ENCODE peak calls at places on chromosomes 1 and 21, in eight cellular contexts. H is AG04449, Z is RWPE1, D is tibial artery, J is dorsolateral prefrontal cortex, O is BJ, I is heart left ventricle, F is psoas muscle. T is an unnamed sample.

GRCh38 chr1:33383974-33384767 is 46.7 kb downstream of the PHC2 start:
- DNase-seq in J (no peak), F (no peak), H (peak), I (no peak), O (peak), D (no peak), Z (peak), T (no peak)

GRCh38 chr1:4371849-4372248 is 282.6 kb upstream of the AJAP1 start:
- DNase-seq in I (no peak), O (no peak), H (no peak), F (no peak), Z (no peak), J (no peak), D (no peak), T (no peak)

GRCh38 chr1:39326836-39327235 is 122.3 kb downstream of the MACF1 start:
- DNase-seq in D (no peak), O (no peak), I (no peak), H (no peak), Z (no peak), J (no peak), F (no peak), T (no peak)

GRCh38 chr1:27141266-27142003 is 13.5 kb downstream of the SLC9A1 start:
- DNase-seq in D (no peak), H (no peak), I (no peak), O (no peak), J (no peak), Z (peak), F (peak), T (no peak)

GRCh38 chr1:234628099-234628498 is 18.1 kb upstream of the IRF2BP2 start:
- DNase-seq in H (no peak), J (no peak), I (no peak), O (no peak), Z (peak), F (no peak), D (no peak), T (no peak)

GRCh38 chr1:28074892-28075511 is 13.4 kb downstream of the EYA3 start:
- DNase-seq in J (no peak), I (no peak), Z (no peak), H (no peak), D (no peak), O (no peak), F (no peak), T (no peak)

GRCh38 chr21:27831821-27832569 is 865.1 kb upstream of the ADAMTS5 start:
- DNase-seq in O (peak), I (no peak), H (no peak), D (no peak), F (no peak), J (no peak), Z (no peak), T (no peak)

GRCh38 chr21:46458315-46459023 is at the start of gene DIP2A:
- DNase-seq in F (peak), H (peak), J (peak), Z (peak), O (peak), D (peak), I (peak), T (peak)

GRCh38 chr1:213414901-213415300 is 363.9 kb downstream of the RPS6KC1 start:
- DNase-seq in I (no peak), O (no peak), Z (no peak), H (no peak), D (no peak), F (no peak), J (no peak), T (no peak)

GRCh38 chr1:184404727-184405027 is 17.8 kb downstream of the C1orf21 start:
- DNase-seq in O (no peak), H (no peak), F (no peak), D (no peak), Z (no peak), J (no peak), I (no peak), T (no peak)

GRCh38 chr1:34924759-34925555 is 4.5 kb downstream of the DLGAP3 start:
- DNase-seq in O (no peak), F (peak), Z (peak), I (peak), J (no peak), D (peak), H (no peak), T (peak)

GRCh38 chr1:165903672-165904071 is 76.3 kb downstream of the UCK2 start:
- DNase-seq in I (no peak), D (no peak), O (no peak), H (no peak), F (no peak), J (no peak), Z (peak), T (no peak)

GRCh38 chr1:225460021-225460736 is 32.3 kb upstream of the LBR start:
- DNase-seq in F (peak), I (no peak), J (no peak), H (no peak), O (no peak), D (no peak), Z (no peak), T (no peak)

GRCh38 chr1:243575070-243575469 is 275.0 kb downstream of the AKT3 start:
- DNase-seq in J (no peak), Z (no peak), O (no peak), H (no peak), D (no peak), F (no peak), I (no peak), T (no peak)

GRCh38 chr1:23742670-23743286 is 493 bp upstream of the ELOA start:
- DNase-seq in I (peak), Z (no peak), D (peak), F (peak), J (peak), O (no peak), H (no peak), T (no peak)

GRCh38 chr1:214401666-214402065 is 120.7 kb downstream of the SMYD2 start:
- DNase-seq in I (no peak), D (no peak), F (no peak), H (no peak), O (no peak), Z (no peak), J (no peak), T (no peak)

GRCh38 chr1:177779325-177779965 is 190.4 kb downstream of the SEC16B start:
- DNase-seq in J (no peak), O (no peak), F (no peak), D (no peak), H (no peak), I (no peak), Z (no peak), T (no peak)

GRCh38 chr21:33373451-33373850 is 29.8 kb upstream of the IFNGR2 start:
- DNase-seq in J (no peak), D (no peak), I (no peak), O (no peak), F (no peak), H (no peak), Z (no peak), T (no peak)

GRCh38 chr1:218658899-218659298 is 313.8 kb downstream of the TGFB2 start:
- DNase-seq in H (no peak), O (no peak), I (no peak), Z (peak), F (no peak), D (no peak), J (no peak), T (no peak)

GRCh38 chr1:112359961-112360767 is 35.9 kb upstream of the CTTNBP2NL start:
- DNase-seq in O (peak), F (peak), J (peak), I (peak), H (peak), D (peak), Z (peak), T (peak)

GRCh38 chr1:84208935-84209334 is 64.9 kb downstream of the PRKACB start:
- DNase-seq in I (no peak), F (no peak), J (no peak), O (no peak), Z (no peak), H (no peak), D (no peak), T (no peak)

GRCh38 chr1:64140596-64140995 is 62.8 kb upstream of the UBE2U start:
- DNase-seq in I (no peak), O (no peak), J (no peak), D (no peak), Z (no peak), H (no peak), F (no peak), T (no peak)

GRCh38 chr21:46089285-46089684 is 8.6 kb upstream of the COL6A2 start:
- DNase-seq in Z (no peak), J (no peak), H (no peak), D (no peak), O (no peak), I (no peak), F (no peak), T (no peak)

GRCh38 chr21:36282568-36283230 is 37.3 kb upstream of the MORC3 start:
- DNase-seq in J (no peak), I (no peak), D (no peak), H (no peak), O (no peak), F (peak), Z (no peak), T (no peak)

GRCh38 chr1:212242288-212242984 is 42.8 kb upstream of the PPP2R5A start:
- DNase-seq in O (no peak), J (no peak), F (no peak), D (no peak), Z (no peak), H (no peak), I (no peak), T (no peak)

GRCh38 chr1:212247179-212247721 is 38.0 kb upstream of the PPP2R5A start:
- DNase-seq in J (no peak), D (no peak), O (no peak), Z (no peak), I (no peak), F (no peak), H (peak), T (no peak)

GRCh38 chr1:212242985-212243308 is 42.3 kb upstream of the PPP2R5A start:
- DNase-seq in I (no peak), J (no peak), F (no peak), Z (no peak), D (no peak), O (no peak), H (no peak), T (no peak)

GRCh38 chr1:212244441-212244840 is 40.8 kb upstream of the PPP2R5A start:
- DNase-seq in O (no peak), J (no peak), H (no peak), D (no peak), I (no peak), Z (no peak), F (no peak), T (no peak)

GRCh38 chr1:212247987-212248386 is 37.2 kb upstream of the PPP2R5A start:
- DNase-seq in H (no peak), Z (no peak), J (no peak), I (no peak), O (no peak), D (no peak), F (no peak), T (no peak)
- TF ChIP-seq CTCF in H (no peak), Z (no peak), J (no peak), I (no peak), O (no peak), D (no peak), F (no peak), T (no peak)

DNA sequence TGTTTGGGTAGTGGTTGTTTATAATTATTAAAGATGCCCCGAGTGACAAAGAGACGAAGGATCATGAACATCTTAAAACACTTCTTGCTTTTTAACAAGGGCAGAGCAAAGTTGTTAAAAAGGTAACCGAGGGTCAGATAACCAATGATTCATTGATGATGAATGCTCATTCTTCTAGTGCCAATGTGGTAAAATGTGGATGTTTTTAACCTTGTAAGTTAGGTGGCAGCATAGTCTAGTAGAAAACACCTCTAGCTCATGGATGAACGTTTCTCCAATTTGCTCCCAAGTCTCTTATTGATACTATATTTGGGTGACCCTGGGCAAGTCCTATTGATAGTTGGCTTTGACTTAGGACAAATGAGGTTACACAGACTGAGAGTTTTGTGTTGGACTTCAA is 167.9 kb downstream of the KIF26B start:
- DNase-seq in F (no peak), H (no peak), Z (peak), I (no peak), J (no peak), O (no peak), D (no peak), T (no peak)
- TF ChIP-seq CTCF in F (no peak), H (no peak), Z (no peak), I (no peak), J (no peak), O (no peak), D (no peak), T (no peak)

GRCh38 chr1:45230537-45230936 is 24.1 kb upstream of the ZSWIM5 start:
- DNase-seq in O (no peak), D (no peak), I (no peak), J (no peak), Z (peak), H (no peak), F (no peak), T (no peak)
- TF ChIP-seq CTCF in O (no peak), D (no peak), I (no peak), J (no peak), Z (no peak), H (no peak), F (no peak), T (no peak)

DNA sequence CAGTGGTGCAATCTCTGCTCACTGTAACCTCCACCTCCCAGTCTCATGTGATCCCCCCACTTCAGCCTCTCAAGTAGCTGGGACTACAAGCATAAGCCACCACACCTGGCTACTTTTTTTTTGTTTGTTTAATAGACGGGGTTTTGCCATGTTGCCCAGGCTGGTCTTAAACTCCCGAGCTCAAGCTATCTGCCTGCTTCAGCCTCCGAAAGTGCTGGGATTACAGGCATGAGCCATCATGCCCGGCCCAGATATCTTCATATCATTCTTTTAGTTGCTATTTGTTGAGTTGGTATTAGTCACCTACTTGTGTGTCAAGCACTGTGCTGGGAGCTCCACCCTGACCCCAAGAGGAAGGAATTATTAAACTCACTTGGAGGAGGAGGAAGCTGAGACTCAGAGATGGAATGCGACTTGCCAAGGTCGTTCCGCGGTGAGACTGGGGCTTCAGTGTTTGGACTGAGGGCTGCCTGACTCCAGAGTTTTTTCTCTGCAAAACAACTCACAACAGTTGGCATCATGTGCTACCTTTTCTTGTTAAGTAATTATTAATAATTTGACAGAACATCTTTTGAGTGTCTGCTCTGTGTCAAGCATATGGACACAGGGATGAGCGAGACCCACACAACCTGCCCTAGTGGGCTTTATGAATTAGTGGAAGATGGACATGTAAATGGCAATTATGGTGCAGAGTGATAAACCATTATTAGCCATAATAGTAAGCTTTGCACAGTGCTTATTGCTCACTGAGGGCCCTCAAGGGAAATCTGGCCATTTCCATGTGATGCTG is 132.0 kb downstream of the FOXD2 start:
- DNase-seq in J (no peak), I (peak), O (peak), F (no peak), D (peak), Z (peak), H (peak), T (peak)
- TF ChIP-seq CTCF in J (peak), I (peak), O (peak), F (no peak), D (peak), Z (peak), H (peak), T (peak)

DNA sequence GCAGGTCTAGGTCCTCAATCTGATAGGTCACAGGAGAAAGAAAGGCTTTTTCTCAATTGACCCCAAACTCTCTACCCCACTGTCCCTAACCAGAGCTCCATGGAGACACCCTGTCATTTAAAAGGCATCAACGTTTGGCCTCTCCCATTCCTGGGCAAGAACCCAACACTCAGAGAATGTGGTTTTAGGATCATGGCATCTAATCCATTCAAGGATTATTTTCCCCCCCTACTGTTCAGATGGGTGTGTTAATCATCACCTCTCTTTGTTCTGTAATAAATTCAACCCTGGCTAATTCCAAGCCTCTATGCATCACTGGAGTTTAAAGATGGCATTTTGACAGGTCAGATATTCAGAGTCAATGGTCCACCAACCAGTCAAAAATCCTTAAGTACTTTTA is 42.7 kb downstream of the TBX15 start:
- DNase-seq in D (no peak), H (no peak), I (no peak), J (no peak), F (no peak), O (no peak), Z (no peak), T (no peak)
- TF ChIP-seq CTCF in D (no peak), H (no peak), I (no peak), J (no peak), F (no peak), O (no peak), Z (no peak), T (no peak)

GRCh38 chr1:42154685-42155084 is 1.5 kb downstream of the GUCA2B start:
- DNase-seq in O (no peak), F (no peak), I (no peak), H (no peak), Z (no peak), J (no peak), D (no peak), T (no peak)

GRCh38 chr1:42162181-42162580 is 2.4 kb downstream of the GUCA2A start:
- DNase-seq in Z (no peak), D (no peak), H (no peak), F (no peak), I (no peak), O (no peak), J (no peak), T (no peak)

GRCh38 chr1:42155362-42155761 is 2.2 kb downstream of the GUCA2B start:
- DNase-seq in D (no peak), F (no peak), O (no peak), I (no peak), Z (no peak), H (no peak), J (no peak), T (no peak)

GRCh38 chr1:42153598-42153995 is 387 bp downstream of the GUCA2B start:
- DNase-seq in O (no peak), Z (no peak), F (no peak), I (no peak), D (no peak), J (no peak), H (no peak), T (no peak)

GRCh38 chr1:42157667-42158066 is 4.5 kb downstream of the GUCA2B start:
- DNase-seq in Z (no peak), F (no peak), J (no peak), I (no peak), H (no peak), O (no peak), D (no peak), T (no peak)
- TF ChIP-seq CTCF in Z (no peak), F (no peak), J (no peak), I (no peak), H (no peak), O (no peak), D (no peak), T (no peak)

DNA sequence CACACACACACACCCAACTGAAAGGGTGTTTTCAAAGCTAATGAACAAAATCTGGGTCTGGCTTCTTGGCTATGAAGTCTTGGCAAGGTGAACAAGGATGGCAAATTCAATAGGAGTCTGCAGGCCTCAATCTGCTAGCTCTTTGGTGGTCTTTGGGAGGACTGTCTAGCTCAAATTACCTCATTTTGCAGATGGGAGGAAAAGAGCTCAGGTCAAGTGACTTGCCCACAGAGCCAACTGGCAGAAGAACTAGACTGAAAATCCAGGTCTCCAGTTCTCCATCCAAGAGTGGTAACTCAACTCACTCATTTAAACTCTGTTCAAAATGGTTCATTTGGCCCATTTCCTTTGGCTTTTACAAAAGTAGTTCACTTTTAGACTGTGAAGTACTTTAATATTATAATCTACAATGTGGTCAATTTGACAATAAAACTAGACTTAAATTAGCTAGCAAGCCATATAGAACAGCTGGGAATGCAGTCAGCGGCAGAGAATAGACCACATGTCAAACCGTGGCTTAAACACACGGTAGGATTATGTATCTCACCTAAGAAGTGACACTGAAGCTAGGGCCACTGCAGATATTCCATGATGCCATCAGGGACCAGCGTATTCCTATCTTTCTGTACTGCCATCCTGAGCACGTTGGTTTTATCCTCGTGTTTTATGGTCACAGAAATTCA is 112.9 kb downstream of the APP start:
- DNase-seq in I (no peak), Z (no peak), J (no peak), H (no peak), D (no peak), O (no peak), F (no peak), T (no peak)
- TF ChIP-seq CTCF in I (no peak), Z (no peak), J (no peak), H (no peak), D (no peak), O (no peak), F (no peak), T (no peak)

T was measured in AG09319.